ENCODE peak calls at places on chromosomes 11 and 22, in four cellular contexts. One of them, this sample, is unnamed.
A peak's percentile ranks its signal among the peaks of the same experiment; 100 is the strongest.

GRCh38 chr11:2690596-2691354 is 9.0 kb downstream of the KCNQ1OT1 start:
- DNase-seq in CD8-positive, alpha-beta memory T cell: no peak
- DNase-seq in Calu3: no peak
- DNase-seq in thoracic aorta: no peak
- DNase-seq in this sample: no peak

GRCh38 chr11:8531312-8531711 is 62.7 kb downstream of the STK33 start:
- DNase-seq in CD8-positive, alpha-beta memory T cell: no peak
- DNase-seq in Calu3: no peak
- DNase-seq in thoracic aorta: no peak
- DNase-seq in this sample: no peak

GRCh38 chr11:45092901-45093760 is 53.3 kb upstream of the PRDM11 start:
- DNase-seq in CD8-positive, alpha-beta memory T cell: peak; percentile 18
- DNase-seq in Calu3: no peak
- DNase-seq in thoracic aorta: no peak
- DNase-seq in this sample: no peak

GRCh38 chr11:10409207-10409661 is 45.8 kb upstream of the AMPD3 start:
- DNase-seq in CD8-positive, alpha-beta memory T cell: no peak
- DNase-seq in Calu3: no peak
- DNase-seq in thoracic aorta: no peak
- DNase-seq in this sample: no peak

GRCh38 chr11:65382804-65383368 is 440 bp upstream of the SLC25A45 start:
- DNase-seq in CD8-positive, alpha-beta memory T cell: no peak
- DNase-seq in Calu3: peak; percentile 92
- DNase-seq in thoracic aorta: no peak
- DNase-seq in this sample: peak; percentile 91

GRCh38 chr11:80542704-80543103 is 1101.9 kb upstream of the TENM4 start:
- DNase-seq in CD8-positive, alpha-beta memory T cell: no peak
- DNase-seq in Calu3: no peak
- DNase-seq in thoracic aorta: no peak
- DNase-seq in this sample: no peak

GRCh38 chr11:64835616-64836447 is 8.6 kb downstream of the CDC42BPG start:
- DNase-seq in CD8-positive, alpha-beta memory T cell: no peak
- DNase-seq in Calu3: no peak
- DNase-seq in thoracic aorta: no peak
- DNase-seq in this sample: no peak

GRCh38 chr11:71577469-71578004 is 5.1 kb downstream of the KRTAP5-11 start:
- DNase-seq in CD8-positive, alpha-beta memory T cell: no peak
- DNase-seq in Calu3: no peak
- DNase-seq in thoracic aorta: no peak
- DNase-seq in this sample: no peak

GRCh38 chr11:73854680-73855079 is 22.0 kb downstream of the COA4 start:
- DNase-seq in CD8-positive, alpha-beta memory T cell: no peak
- DNase-seq in Calu3: no peak
- DNase-seq in thoracic aorta: no peak
- DNase-seq in this sample: no peak

GRCh38 chr11:34345012-34345804 is 12.6 kb downstream of the ABTB2 start:
- DNase-seq in CD8-positive, alpha-beta memory T cell: no peak
- DNase-seq in Calu3: peak; percentile 82
- DNase-seq in thoracic aorta: no peak
- DNase-seq in this sample: no peak

GRCh38 chr11:59689015-59689414 is 20.2 kb upstream of the PATL1 start:
- DNase-seq in CD8-positive, alpha-beta memory T cell: no peak
- DNase-seq in Calu3: no peak
- DNase-seq in thoracic aorta: no peak
- DNase-seq in this sample: no peak

GRCh38 chr11:95296165-95296564 is 65.2 kb upstream of the SESN3 start:
- DNase-seq in CD8-positive, alpha-beta memory T cell: no peak
- DNase-seq in Calu3: no peak
- DNase-seq in thoracic aorta: no peak
- DNase-seq in this sample: peak; percentile 25

GRCh38 chr11:28833169-28833568 is 725.0 kb downstream of the METTL15 start:
- DNase-seq in CD8-positive, alpha-beta memory T cell: no peak
- DNase-seq in Calu3: no peak
- DNase-seq in thoracic aorta: no peak
- DNase-seq in this sample: no peak

GRCh38 chr11:47466201-47466600 is 17.3 kb upstream of the RAPSN start:
- DNase-seq in CD8-positive, alpha-beta memory T cell: no peak
- DNase-seq in Calu3: no peak
- DNase-seq in thoracic aorta: no peak
- DNase-seq in this sample: no peak

GRCh38 chr11:91585035-91585801 is 639.4 kb upstream of the FAT3 start:
- DNase-seq in CD8-positive, alpha-beta memory T cell: no peak
- DNase-seq in Calu3: no peak
- DNase-seq in thoracic aorta: no peak
- DNase-seq in this sample: no peak

GRCh38 chr11:73425118-73425517 is 48.9 kb downstream of the RELT start:
- DNase-seq in CD8-positive, alpha-beta memory T cell: no peak
- DNase-seq in Calu3: no peak
- DNase-seq in thoracic aorta: no peak
- DNase-seq in this sample: no peak

GRCh38 chr22:29458551-29458950 is 20.2 kb downstream of the RFPL1 start:
- DNase-seq in CD8-positive, alpha-beta memory T cell: no peak
- DNase-seq in Calu3: no peak
- DNase-seq in thoracic aorta: no peak
- DNase-seq in this sample: no peak

GRCh38 chr22:19896665-19897355 is 42.1 kb upstream of the GNB1L start:
- DNase-seq in CD8-positive, alpha-beta memory T cell: no peak
- DNase-seq in Calu3: no peak
- DNase-seq in thoracic aorta: no peak
- DNase-seq in this sample: no peak

GRCh38 chr11:19868281-19868821 is 155.7 kb downstream of the NAV2 start:
- DNase-seq in CD8-positive, alpha-beta memory T cell: no peak
- DNase-seq in Calu3: no peak
- DNase-seq in thoracic aorta: peak; percentile 46
- DNase-seq in this sample: peak; percentile 11

GRCh38 chr11:121964591-121964990 is 151.4 kb downstream of the BLID start:
- DNase-seq in CD8-positive, alpha-beta memory T cell: no peak
- DNase-seq in Calu3: no peak
- DNase-seq in thoracic aorta: no peak
- DNase-seq in this sample: no peak

GRCh38 chr11:65742353-65742752 is 21.8 kb upstream of the RNASEH2C start:
- DNase-seq in CD8-positive, alpha-beta memory T cell: no peak
- DNase-seq in Calu3: no peak
- DNase-seq in thoracic aorta: no peak
- DNase-seq in this sample: no peak

GRCh38 chr11:126561327-126561893 is 205.9 kb downstream of the ST3GAL4 start:
- DNase-seq in CD8-positive, alpha-beta memory T cell: no peak
- DNase-seq in Calu3: peak; percentile 32
- DNase-seq in thoracic aorta: no peak
- DNase-seq in this sample: no peak

GRCh38 chr11:116691779-116692178 is 81.0 kb downstream of the BUD13 start:
- DNase-seq in CD8-positive, alpha-beta memory T cell: peak; percentile 21
- DNase-seq in Calu3: peak; percentile 60
- DNase-seq in thoracic aorta: no peak
- DNase-seq in this sample: peak; percentile 44

GRCh38 chr22:43277987-43278601 is 65.1 kb downstream of the SCUBE1 start:
- DNase-seq in CD8-positive, alpha-beta memory T cell: no peak
- DNase-seq in Calu3: peak; percentile 11
- DNase-seq in thoracic aorta: no peak
- DNase-seq in this sample: peak; percentile 35

GRCh38 chr22:37100589-37101127 is 8.9 kb downstream of the TMPRSS6 start:
- DNase-seq in CD8-positive, alpha-beta memory T cell: no peak
- DNase-seq in Calu3: no peak
- DNase-seq in thoracic aorta: no peak
- DNase-seq in this sample: peak; percentile 71

GRCh38 chr11:76293189-76293631 is 86.9 kb upstream of the WNT11 start:
- DNase-seq in CD8-positive, alpha-beta memory T cell: no peak
- DNase-seq in Calu3: no peak
- DNase-seq in thoracic aorta: no peak
- DNase-seq in this sample: no peak

GRCh38 chr11:85118151-85118550 is 509.0 kb downstream of the DLG2 start:
- DNase-seq in CD8-positive, alpha-beta memory T cell: no peak
- DNase-seq in Calu3: no peak
- DNase-seq in thoracic aorta: no peak
- DNase-seq in this sample: no peak

GRCh38 chr11:113533425-113533698 is 58.2 kb upstream of the DRD2 start:
- DNase-seq in CD8-positive, alpha-beta memory T cell: no peak
- DNase-seq in Calu3: no peak
- DNase-seq in thoracic aorta: no peak
- DNase-seq in this sample: no peak

GRCh38 chr22:44204937-44205712 is 24.4 kb downstream of the PARVG start:
- DNase-seq in CD8-positive, alpha-beta memory T cell: no peak
- DNase-seq in Calu3: no peak
- DNase-seq in thoracic aorta: no peak
- DNase-seq in this sample: no peak

GRCh38 chr11:66651011-66651410 is 12.5 kb downstream of the RBM4 start:
- DNase-seq in CD8-positive, alpha-beta memory T cell: no peak
- DNase-seq in Calu3: no peak
- DNase-seq in thoracic aorta: no peak
- DNase-seq in this sample: no peak

GRCh38 chr11:2933376-2934056 is 4.3 kb upstream of the PHLDA2 start:
- DNase-seq in CD8-positive, alpha-beta memory T cell: peak; percentile 38
- DNase-seq in Calu3: peak; percentile 92
- DNase-seq in thoracic aorta: peak; percentile 65
- DNase-seq in this sample: peak; percentile 70

GRCh38 chr11:106446961-106447360 is 369.5 kb downstream of the AASDHPPT start:
- DNase-seq in CD8-positive, alpha-beta memory T cell: no peak
- DNase-seq in Calu3: no peak
- DNase-seq in thoracic aorta: no peak
- DNase-seq in this sample: no peak

This sample was measured in transverse colon.